ENCODE peak calls at places on chromosomes 5 and 9, in six cellular contexts. D is GM12891; L is neural crest cell; P is cardiac fibroblast; F is WERI-Rb-1; V is CD8-positive, alpha-beta T cell. U is an unnamed sample.

GRCh38 chr5:1764606-1764960 is 35.1 kb downstream of the MRPL36 start:
- DNase-seq in F (no peak), P (no peak), D (no peak), L (no peak), V (no peak), U (no peak)

GRCh38 chr9:130908129-130908877 is 11.7 kb upstream of the QRFP start:
- DNase-seq in L (no peak), V (no peak), D (no peak), F (no peak), P (no peak), U (no peak)

GRCh38 chr9:81320909-81321482 is 368.4 kb downstream of the TLE1 start:
- DNase-seq in P (no peak), V (no peak), F (no peak), D (no peak), L (no peak), U (peak)

GRCh38 chr9:74858753-74859414 is 28.8 kb downstream of the TRPM6 start:
- DNase-seq in D (no peak), L (no peak), P (no peak), V (no peak), F (no peak), U (no peak)

GRCh38 chr5:36877667-36878420 is 1.3 kb downstream of the NIPBL start:
- DNase-seq in D (no peak), L (no peak), F (no peak), V (no peak), P (peak), U (peak)

GRCh38 chr5:110542949-110543348 is 183.5 kb downstream of the TMEM232 start:
- DNase-seq in P (no peak), L (no peak), V (no peak), F (no peak), D (no peak), U (no peak)

GRCh38 chr5:38802125-38802524 is 43.7 kb upstream of the OSMR start:
- DNase-seq in L (no peak), V (no peak), P (no peak), F (no peak), D (no peak), U (no peak)

GRCh38 chr5:158660726-158661125 is 439.0 kb downstream of the EBF1 start:
- DNase-seq in D (no peak), P (peak), V (no peak), F (no peak), L (no peak), U (no peak)

GRCh38 chr5:173707392-173707791 is 90.9 kb upstream of the BOD1 start:
- DNase-seq in V (no peak), F (peak), P (peak), D (no peak), L (no peak), U (peak)

GRCh38 chr5:179316111-179316551 is 29.1 kb downstream of the ADAMTS2 start:
- DNase-seq in P (no peak), L (no peak), V (no peak), F (no peak), D (no peak), U (no peak)

GRCh38 chr9:86636051-86636450 is 281.8 kb upstream of the TUT7 start:
- DNase-seq in V (no peak), L (no peak), F (no peak), P (no peak), D (no peak), U (no peak)

GRCh38 chr5:140225396-140225795 is 50.4 kb downstream of the CYSTM1 start:
- DNase-seq in P (no peak), V (no peak), F (no peak), L (no peak), D (no peak), U (no peak)

GRCh38 chr5:35736280-35736679 is 118.6 kb downstream of the SPEF2 start:
- DNase-seq in F (no peak), V (no peak), P (no peak), L (no peak), D (no peak), U (no peak)

GRCh38 chr9:112380771-112381181 is 868 bp downstream of the HSDL2 start:
- DNase-seq in P (peak), D (no peak), L (no peak), F (no peak), V (no peak), U (no peak)

GRCh38 chr5:176810687-176811501 is 535 bp downstream of the UNC5A start:
- DNase-seq in P (peak), V (no peak), F (no peak), L (no peak), D (no peak), U (peak)

GRCh38 chr5:126184474-126184873 is 238.7 kb upstream of the GRAMD2B start:
- DNase-seq in F (no peak), P (no peak), V (no peak), D (no peak), L (no peak), U (no peak)

GRCh38 chr5:139823757-139824355 is 28.2 kb downstream of the PSD2 start:
- DNase-seq in P (no peak), F (no peak), V (no peak), L (no peak), D (no peak), U (no peak)

GRCh38 chr5:67209141-67209771 is 12.7 kb upstream of the CD180 start:
- DNase-seq in F (peak), V (peak), P (peak), D (peak), L (peak), U (peak)

GRCh38 chr5:132089363-132089762 is 15.8 kb downstream of the CSF2 start:
- DNase-seq in V (no peak), D (no peak), F (no peak), L (no peak), P (no peak), U (no peak)

GRCh38 chr5:88452820-88453219 is 184.2 kb upstream of the TMEM161B start:
- DNase-seq in F (no peak), L (no peak), V (no peak), P (no peak), D (no peak), U (no peak)

GRCh38 chr5:95864944-95865504 is 42.5 kb upstream of the GLRX start:
- DNase-seq in L (peak), V (no peak), F (no peak), P (no peak), D (no peak), U (no peak)

GRCh38 chr5:72036951-72037350 is 70.3 kb upstream of the MAP1B start:
- DNase-seq in F (no peak), D (no peak), L (no peak), V (no peak), P (peak), U (no peak)

GRCh38 chr9:38329980-38330379 is 62.5 kb upstream of the ALDH1B1 start:
- DNase-seq in V (no peak), L (no peak), D (no peak), P (no peak), F (no peak), U (no peak)

GRCh38 chr5:54214747-54215146 is 95.6 kb downstream of the ARL15 start:
- DNase-seq in D (no peak), F (peak), L (no peak), V (no peak), P (no peak), U (peak)

GRCh38 chr5:101473483-101473882 is 570.4 kb upstream of the ST8SIA4 start:
- DNase-seq in L (no peak), D (no peak), P (no peak), F (no peak), V (no peak), U (no peak)

GRCh38 chr5:108786806-108787483 is 39.2 kb downstream of the FER start:
- DNase-seq in V (no peak), F (no peak), D (no peak), P (no peak), L (no peak), U (no peak)

GRCh38 chr5:35963381-35963843 is 25.0 kb upstream of the CAPSL start:
- DNase-seq in P (no peak), L (no peak), F (peak), D (no peak), V (no peak), U (peak)

GRCh38 chr9:110538169-110538568 is 41.4 kb downstream of the SVEP1 start:
- DNase-seq in P (peak), D (no peak), L (no peak), V (no peak), F (no peak), U (no peak)

GRCh38 chr5:95565280-95565920 is 10.5 kb downstream of the ARSK start:
- DNase-seq in P (no peak), V (no peak), L (no peak), F (no peak), D (no peak), U (no peak)

GRCh38 chr5:32193591-32193990 is 19.5 kb upstream of the GOLPH3 start:
- DNase-seq in F (no peak), L (no peak), V (no peak), D (no peak), P (peak), U (no peak)

GRCh38 chr9:137441289-137441934 is at the start of gene ENTPD8:
- DNase-seq in F (peak), D (no peak), L (no peak), V (no peak), P (no peak), U (peak)

GRCh38 chr9:128702445-128702948 is at the start of gene PKN3:
- DNase-seq in L (peak), F (peak), V (peak), P (peak), D (peak), U (peak)

U was measured in NCI-H82.